ENCODE peak calls at places on chromosome 7, in ten cellular contexts. P is fibroblast of the aortic adventitia, H is gastrocnemius medialis, M is GM23248, I is GM06990, A is lung, O is cardiac muscle cell, Z is cardiac fibroblast, X is neuronal stem cell, C is aorta. N is an unnamed sample.

GRCh38 chr7:47493971-47494370 is 87.9 kb downstream of the TNS3 start:
- DNase-seq in P (no peak), A (no peak), I (no peak), H (no peak), M (peak; percentile 24), X (no peak), Z (no peak), O (no peak), C (peak; percentile 34), N (no peak)

GRCh38 chr7:725223-726005 is 1.1 kb upstream of the DNAAF5 start:
- DNase-seq in X (no peak), H (no peak), Z (peak; percentile 48), M (peak; percentile 55), P (peak; percentile 77), O (peak; percentile 67), I (no peak), C (no peak), A (no peak), N (no peak)

GRCh38 chr7:55194522-55194921 is 170.6 kb upstream of the LANCL2 start:
- DNase-seq in X (no peak), M (no peak), P (no peak), A (peak; percentile 48), I (no peak), C (no peak), H (no peak), Z (no peak), O (no peak), N (no peak)

GRCh38 chr7:27901028-27901760 is 161.2 kb downstream of the TAX1BP1 start:
- DNase-seq in H (no peak), A (no peak), P (peak; percentile 67), O (peak; percentile 54), X (no peak), M (peak; percentile 84), I (peak; percentile 18), C (no peak), Z (peak; percentile 76), N (peak; percentile 34)

GRCh38 chr7:143346018-143346417 is 16.5 kb downstream of the FAM131B start:
- DNase-seq in C (no peak), Z (no peak), M (no peak), P (no peak), I (no peak), X (no peak), A (no peak), H (no peak), O (no peak), N (no peak)

GRCh38 chr7:158094671-158095256 is 492.9 kb downstream of the PTPRN2 start:
- DNase-seq in A (no peak), O (no peak), Z (no peak), I (no peak), H (no peak), X (no peak), M (no peak), C (peak; percentile 16), P (no peak), N (no peak)

GRCh38 chr7:127189885-127190284 is 62.9 kb downstream of the GRM8 start:
- DNase-seq in Z (no peak), A (no peak), P (no peak), C (no peak), X (no peak), O (no peak), H (no peak), I (no peak), M (no peak), N (no peak)

GRCh38 chr7:86793129-86793528 is 149.4 kb downstream of the GRM3 start:
- DNase-seq in Z (no peak), P (no peak), A (no peak), O (no peak), X (no peak), C (no peak), I (no peak), M (no peak), H (no peak), N (no peak)

GRCh38 chr7:149289262-149289661 is 27.3 kb downstream of the ZNF783 start:
- DNase-seq in X (no peak), H (no peak), A (no peak), O (no peak), P (no peak), M (no peak), I (no peak), C (no peak), Z (no peak), N (no peak)

DNA sequence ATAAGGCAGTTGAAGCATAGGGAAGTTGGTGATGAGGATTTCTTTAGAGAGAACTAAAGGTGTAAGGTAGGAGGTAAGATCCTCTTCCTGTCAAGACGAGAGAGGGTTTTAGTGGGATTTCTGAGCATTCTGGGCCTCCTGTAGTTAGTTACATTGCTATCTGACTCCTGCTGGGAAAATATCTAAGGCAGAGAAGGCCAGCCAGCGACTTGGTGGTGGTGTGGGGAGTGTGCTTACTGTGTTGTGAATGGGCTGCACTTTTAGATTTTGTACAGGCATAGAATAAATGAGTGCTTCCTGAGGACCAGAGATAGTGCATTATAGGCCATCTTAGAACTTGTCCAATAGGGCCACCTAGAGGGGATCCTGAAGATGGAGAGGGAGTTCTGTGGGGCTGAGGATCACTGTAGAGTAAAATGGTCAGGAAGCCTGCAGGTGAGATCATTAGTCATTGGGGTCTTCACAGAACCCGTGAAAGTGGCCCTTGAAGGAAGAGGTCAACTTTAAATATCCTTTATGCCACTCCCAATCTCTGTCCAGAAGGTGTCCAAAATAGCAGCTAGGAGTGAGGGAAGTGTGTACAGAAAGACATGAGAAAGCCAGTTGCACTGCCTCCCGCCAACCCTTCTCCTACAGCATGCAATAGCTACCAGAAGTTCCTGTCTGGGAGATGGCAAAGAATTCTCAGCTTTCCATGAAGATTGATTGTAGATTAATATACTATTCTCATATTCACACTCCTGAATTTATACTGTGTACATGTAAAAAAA is 266.6 kb downstream of the POLR1F start:
- DNase-seq in X (peak; percentile 14), I (no peak), C (no peak), O (peak; percentile 84), A (no peak), Z (peak; percentile 82), H (no peak), P (peak; percentile 80), M (peak; percentile 76), N (peak; percentile 19)
- H3K4me3 ChIP-seq in X (no peak overlapping the region), I (no peak overlapping the region), C (no peak overlapping the region), O (no peak overlapping the region), A (no peak overlapping the region), Z (no peak overlapping the region), H (no peak overlapping the region), P (no peak overlapping the region), M (no peak overlapping the region), N (no peak overlapping the region)

GRCh38 chr7:99324559-99324958 is 1.1 kb upstream of the ARPC1A start:
- DNase-seq in C (no peak), O (no peak), P (no peak), X (no peak), I (no peak), H (no peak), A (no peak), M (no peak), Z (no peak), N (no peak)
- H3K4me3 ChIP-seq in C (no peak overlapping the region), O (peak overlapping the region; percentile 92), P (peak overlapping the region; percentile 99), X (peak overlapping the region; percentile 84), I (peak overlapping the region; percentile 92), H (peak overlapping the region; percentile 98), A (no peak overlapping the region), M (peak overlapping the region; percentile 99), Z (no peak overlapping the region), N (peak overlapping the region; percentile 98)

GRCh38 chr7:107171496-107171895 is 2.7 kb downstream of the HBP1 start:
- DNase-seq in O (no peak), X (no peak), H (no peak), A (no peak), P (no peak), M (no peak), Z (no peak), C (no peak), I (no peak), N (no peak)
- H3K4me3 ChIP-seq in O (no peak overlapping the region), X (no peak overlapping the region), H (no peak overlapping the region), A (no peak overlapping the region), P (no peak overlapping the region), M (no peak overlapping the region), Z (no peak overlapping the region), C (no peak overlapping the region), I (no peak overlapping the region), N (no peak overlapping the region)

DNA sequence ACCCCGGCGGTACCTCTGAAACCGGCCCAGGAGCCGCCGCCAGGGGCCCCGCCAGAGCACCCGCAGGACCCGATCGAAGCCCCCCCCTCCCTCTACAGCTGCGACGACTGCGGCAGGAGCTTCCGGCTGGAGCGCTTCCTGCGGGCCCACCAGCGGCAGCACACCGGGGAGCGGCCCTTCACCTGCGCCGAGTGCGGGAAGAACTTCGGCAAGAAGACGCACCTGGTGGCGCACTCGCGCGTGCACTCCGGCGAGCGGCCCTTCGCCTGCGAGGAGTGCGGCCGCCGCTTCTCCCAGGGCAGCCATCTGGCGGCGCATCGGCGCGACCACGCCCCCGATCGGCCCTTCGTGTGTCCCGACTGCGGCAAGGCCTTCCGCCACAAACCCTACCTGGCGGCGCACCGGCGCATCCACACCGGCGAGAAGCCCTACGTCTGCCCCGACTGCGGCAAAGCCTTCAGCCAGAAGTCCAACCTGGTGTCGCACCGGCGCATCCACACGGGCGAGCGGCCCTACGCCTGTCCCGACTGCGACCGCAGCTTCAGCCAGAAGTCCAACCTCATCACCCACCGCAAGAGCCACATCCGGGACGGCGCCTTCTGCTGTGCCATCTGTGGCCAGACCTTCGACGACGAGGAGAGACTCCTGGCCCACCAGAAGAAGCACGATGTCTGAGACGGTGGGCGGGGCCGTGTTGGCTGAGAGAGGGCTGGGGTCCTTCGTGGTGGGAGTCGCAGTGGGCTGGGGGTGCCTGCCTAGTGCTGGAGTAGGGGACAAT is 3.8 kb downstream of the REPIN1 start:
- DNase-seq in C (no peak), A (no peak), M (no peak), Z (no peak), H (no peak), X (no peak), O (no peak), P (no peak), I (no peak), N (no peak)
- H3K4me3 ChIP-seq in C (no peak overlapping the region), A (no peak overlapping the region), M (no peak overlapping the region), Z (no peak overlapping the region), H (no peak overlapping the region), X (no peak overlapping the region), O (no peak overlapping the region), P (no peak overlapping the region), I (no peak overlapping the region), N (no peak overlapping the region)

GRCh38 chr7:25856056-25856780 is 295.8 kb upstream of the NFE2L3 start:
- DNase-seq in C (no peak), O (no peak), A (no peak), Z (no peak), H (no peak), P (peak; percentile 38), M (peak; percentile 74), X (no peak), I (no peak), N (no peak)
- H3K4me3 ChIP-seq in C (peak overlapping the region; percentile 65), O (peak overlapping the region; percentile 44), A (peak overlapping the region; percentile 20), Z (peak overlapping the region; percentile 61), H (peak overlapping the region; percentile 58), P (peak overlapping the region; percentile 71), M (peak overlapping the region; percentile 85), X (peak overlapping the region; percentile 57), I (peak overlapping the region; percentile 61), N (peak overlapping the region; percentile 47)

DNA sequence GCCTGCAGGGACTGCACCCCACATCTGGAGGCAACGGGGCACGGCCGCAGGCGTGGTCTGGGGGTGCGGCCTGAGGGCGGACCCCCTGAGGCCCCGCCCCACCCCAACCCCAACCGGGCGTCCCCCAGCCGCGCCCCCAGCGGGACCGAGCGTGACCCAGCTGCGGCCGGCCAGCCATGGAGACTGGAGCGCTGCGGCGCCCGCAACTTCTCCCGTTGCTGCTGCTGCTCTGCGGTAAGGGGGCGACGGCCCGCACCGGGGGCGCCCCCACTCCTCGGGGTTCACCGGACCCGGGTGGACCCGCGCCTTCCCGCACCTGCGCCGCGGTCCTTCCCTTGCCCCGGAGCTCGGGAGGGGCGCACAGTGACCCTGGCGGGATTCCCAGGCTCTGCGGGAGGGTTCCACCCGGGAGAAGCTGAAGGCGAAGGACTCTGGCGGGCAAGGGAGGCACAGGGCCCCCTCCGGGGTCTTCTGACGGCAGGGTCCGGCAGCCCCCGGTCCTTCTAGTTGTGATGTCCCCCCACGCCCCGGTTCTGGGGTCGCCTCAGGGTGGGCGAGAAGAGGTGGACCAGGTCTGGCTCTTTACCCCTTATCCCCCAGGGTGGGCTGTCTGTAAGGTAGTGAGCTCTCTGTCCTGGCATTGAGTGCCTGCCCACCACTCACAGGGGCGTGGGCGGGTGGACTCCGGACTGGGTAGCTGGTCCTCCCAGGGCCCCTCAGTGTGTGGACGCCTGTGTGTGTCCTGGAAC is at the start of gene RAMP3:
- DNase-seq in P (no peak), C (peak; percentile 42), X (no peak), Z (no peak), H (no peak), I (no peak), O (no peak), A (no peak), M (peak; percentile 15), N (no peak)
- H3K4me3 ChIP-seq in P (no peak within 1 kb of the TSS), C (no peak within 1 kb of the TSS), X (no peak within 1 kb of the TSS), Z (no peak within 1 kb of the TSS), H (peak within 1 kb of the TSS; percentile 48), I (no peak within 1 kb of the TSS), O (peak within 1 kb of the TSS; percentile 15), A (peak within 1 kb of the TSS; percentile 58), M (no peak within 1 kb of the TSS), N (no peak within 1 kb of the TSS)